ENCODE peak calls at places on chromosomes 11 and 22, in eight cellular contexts. M, O, G, S, W, Y, I and D are unnamed samples.

GRCh38 chr11:133790995-133791394 is 54.3 kb downstream of the SPATA19 start:
- DNase-seq in M (no peak), I (no peak), G (no peak), Y (no peak), W (no peak), O (no peak), S (no peak), D (no peak)

GRCh38 chr22:46047841-46048595 is 71.1 kb upstream of the WNT7B start:
- DNase-seq in M (no peak), O (no peak), G (no peak), Y (no peak), I (no peak), S (no peak), W (no peak), D (no peak)

GRCh38 chr22:17492247-17492646 is 71.1 kb upstream of the SLC25A18 start:
- DNase-seq in I (no peak), Y (no peak), S (no peak), G (no peak), M (no peak), W (no peak), O (no peak), D (no peak)

GRCh38 chr22:37661160-37661924 is 2.8 kb downstream of the PDXP start:
- DNase-seq in W (no peak), M (no peak), O (no peak), G (peak), Y (peak), I (peak), S (peak), D (no peak)

GRCh38 chr22:21000987-21001600 is 824 bp downstream of the THAP7 start:
- DNase-seq in Y (no peak), I (no peak), M (no peak), W (no peak), S (no peak), G (no peak), O (no peak), D (no peak)

GRCh38 chr11:75508051-75508561 is 17.6 kb downstream of the GDPD5 start:
- DNase-seq in M (no peak), G (no peak), Y (no peak), W (no peak), S (no peak), O (no peak), I (no peak), D (no peak)

GRCh38 chr11:119015054-119015611 is 3.0 kb downstream of the RPS25 start:
- DNase-seq in I (no peak), W (no peak), S (no peak), M (no peak), O (no peak), G (no peak), Y (no peak), D (no peak)

GRCh38 chr11:7651140-7651551 is 22.2 kb downstream of the CYB5R2 start:
- DNase-seq in Y (no peak), W (no peak), S (no peak), O (no peak), M (no peak), I (no peak), G (no peak), D (no peak)

GRCh38 chr22:42315392-42315756 is 44.9 kb upstream of the TCF20 start:
- DNase-seq in I (no peak), W (no peak), G (no peak), Y (no peak), S (no peak), M (no peak), O (no peak), D (no peak)

GRCh38 chr22:36280379-36280778 is 27.4 kb downstream of the APOL1 start:
- DNase-seq in I (no peak), M (no peak), Y (no peak), S (no peak), G (no peak), W (no peak), O (no peak), D (no peak)

GRCh38 chr22:19036523-19037273 is 85.5 kb downstream of the DGCR2 start:
- DNase-seq in I (no peak), M (no peak), W (no peak), G (no peak), O (no peak), Y (no peak), S (no peak), D (no peak)

GRCh38 chr11:93330446-93330984 is at the start of gene DEUP1:
- DNase-seq in S (peak), W (no peak), G (peak), Y (peak), O (no peak), M (no peak), I (peak), D (peak)

GRCh38 chr22:30566125-30566524 is 8.3 kb downstream of the GAL3ST1 start:
- DNase-seq in Y (no peak), G (no peak), O (no peak), I (no peak), W (no peak), M (no peak), S (no peak), D (no peak)

GRCh38 chr11:115168229-115168671 is 336.0 kb downstream of the CADM1 start:
- DNase-seq in W (no peak), I (peak), G (no peak), M (no peak), S (peak), Y (peak), O (no peak), D (peak)

GRCh38 chr11:101686514-101686913 is 102.7 kb upstream of the TRPC6 start:
- DNase-seq in M (no peak), W (no peak), I (peak), O (peak), Y (peak), S (no peak), G (peak), D (no peak)

GRCh38 chr11:75668508-75669297 is at the start of gene MAP6:
- DNase-seq in O (no peak), S (peak), I (peak), Y (no peak), G (peak), M (no peak), W (no peak), D (peak)

GRCh38 chr11:8338138-8338537 is 74.5 kb upstream of the LMO1 start:
- DNase-seq in S (no peak), G (peak), O (no peak), M (no peak), Y (no peak), W (no peak), I (peak), D (no peak)

GRCh38 chr11:62921201-62921572 is at the start of gene CHRM1:
- DNase-seq in Y (no peak), I (no peak), S (no peak), O (no peak), M (no peak), W (no peak), G (no peak), D (no peak)

GRCh38 chr11:125982348-125982730 is 36.5 kb downstream of the VSIG10L2 start:
- DNase-seq in M (no peak), S (no peak), I (no peak), Y (no peak), W (no peak), G (no peak), O (no peak), D (no peak)

GRCh38 chr11:131629925-131630324 is 259.5 kb downstream of the NTM start:
- DNase-seq in M (no peak), Y (no peak), O (no peak), S (no peak), I (no peak), W (no peak), G (no peak), D (no peak)

GRCh38 chr11:1844221-1845094 is 5.7 kb downstream of the TNNI2 start:
- DNase-seq in Y (no peak), S (no peak), G (peak), O (no peak), M (no peak), W (no peak), I (no peak), D (no peak)

GRCh38 chr22:31022516-31022915 is 53.5 kb downstream of the TUG1 start:
- DNase-seq in O (no peak), W (no peak), I (no peak), M (no peak), S (no peak), G (no peak), Y (no peak), D (no peak)

GRCh38 chr22:26401726-26402125 is 27.3 kb upstream of the ASPHD2 start:
- DNase-seq in I (no peak), W (no peak), Y (no peak), M (no peak), G (no peak), O (no peak), S (no peak), D (no peak)

GRCh38 chr11:6843670-6844069 is 1.8 kb upstream of the OR10A5 start:
- DNase-seq in Y (no peak), G (no peak), I (no peak), W (no peak), M (no peak), S (no peak), O (no peak), D (no peak)

GRCh38 chr22:38411016-38411415 is 44.0 kb downstream of the KCNJ4 start:
- DNase-seq in S (no peak), W (no peak), Y (no peak), O (no peak), M (no peak), I (no peak), G (no peak), D (no peak)

GRCh38 chr11:10538924-10539323 is 2.1 kb downstream of the RNF141 start:
- DNase-seq in W (no peak), I (no peak), S (no peak), Y (no peak), O (no peak), M (no peak), G (no peak), D (no peak)

GRCh38 chr22:48536691-48537591 is 1290.7 kb downstream of the BRD1 start:
- DNase-seq in Y (peak), G (no peak), I (peak), M (no peak), S (no peak), O (no peak), W (peak), D (no peak)